ENCODE peak calls at places on chromosomes 16 and 17, in seven cellular contexts. C, A, K, Z, W, B and X are unnamed samples.
A peak's percentile ranks its signal among the peaks of the same experiment; 100 is the strongest.

GRCh38 chr16:3444032-3444388 is 530 bp downstream of the NAA60 start:
- DNase-seq in C (no peak), A (peak; percentile 39), K (peak; percentile 37), Z (no peak), W (peak; percentile 49), B (peak; percentile 78), X (peak; percentile 81)

GRCh38 chr16:47046726-47047602 is 73.5 kb upstream of the DNAJA2 start:
- DNase-seq in C (no peak), A (no peak), K (no peak), Z (peak; percentile 42), W (no peak), B (no peak), X (no peak)

GRCh38 chr16:77723108-77723514 is 797 bp downstream of the NUDT7 start:
- DNase-seq in C (no peak), A (no peak), K (peak; percentile 31), Z (no peak), W (no peak), B (peak; percentile 75), X (peak; percentile 90)

GRCh38 chr16:56847173-56847948 is 17.6 kb upstream of the SLC12A3 start:
- DNase-seq in C (no peak), A (no peak), K (no peak), Z (no peak), W (no peak), B (no peak), X (peak; percentile 37)

GRCh38 chr17:30113213-30113612 is 3.4 kb upstream of the NSRP1 start:
- DNase-seq in C (no peak), A (no peak), K (peak; percentile 62), Z (no peak), W (no peak), B (peak; percentile 23), X (peak; percentile 50)

GRCh38 chr17:30363715-30364202 is 15.0 kb upstream of the CPD start:
- DNase-seq in C (no peak), A (no peak), K (no peak), Z (peak; percentile 78), W (no peak), B (peak; percentile 49), X (peak; percentile 60)

GRCh38 chr17:30426292-30426691 is 47.6 kb downstream of the CPD start:
- DNase-seq in C (no peak), A (no peak), K (no peak), Z (no peak), W (no peak), B (no peak), X (peak; percentile 8)

GRCh38 chr16:53822936-53823529 is 119.1 kb downstream of the FTO start:
- DNase-seq in C (no peak), A (no peak), K (no peak), Z (no peak), W (no peak), B (peak; percentile 14), X (no peak)

GRCh38 chr16:85571813-85572619 is 41.1 kb upstream of the GSE1 start:
- DNase-seq in C (no peak), A (no peak), K (no peak), Z (no peak), W (no peak), B (no peak), X (no peak)

GRCh38 chr16:49592507-49593422 is 219.2 kb downstream of the C16orf78 start:
- DNase-seq in C (no peak), A (peak; percentile 12), K (no peak), Z (no peak), W (peak; percentile 63), B (peak; percentile 51), X (peak; percentile 13)

GRCh38 chr16:10266809-10267208 is 84.6 kb upstream of the GRIN2A start:
- DNase-seq in C (no peak), A (no peak), K (no peak), Z (peak; percentile 52), W (no peak), B (no peak), X (no peak)

GRCh38 chr16:86391987-86392386 is 118.3 kb upstream of the FOXF1 start:
- DNase-seq in C (no peak), A (no peak), K (no peak), Z (no peak), W (no peak), B (peak; percentile 73), X (peak; percentile 93)

GRCh38 chr17:80475949-80476876 is at the start of gene NPTX1:
- DNase-seq in C (no peak), A (no peak), K (no peak), Z (no peak), W (peak; percentile 67), B (no peak), X (no peak)

GRCh38 chr17:7016406-7016805 is 4.0 kb downstream of the RNASEK start:
- DNase-seq in C (no peak), A (no peak), K (no peak), Z (no peak), W (no peak), B (no peak), X (no peak)

GRCh38 chr17:74006366-74006765 is 197.1 kb upstream of the RPL38 start:
- DNase-seq in C (no peak), A (no peak), K (no peak), Z (no peak), W (no peak), B (no peak), X (no peak)

GRCh38 chr16:77551352-77551751 is 116.5 kb upstream of the ADAMTS18 start:
- DNase-seq in C (no peak), A (no peak), K (peak; percentile 50), Z (no peak), W (no peak), B (peak; percentile 60), X (no peak)

GRCh38 chr17:72338847-72339790 is 218.3 kb downstream of the SOX9 start:
- DNase-seq in C (no peak), A (peak; percentile 91), K (peak; percentile 90), Z (no peak), W (no peak), B (peak; percentile 92), X (peak; percentile 89)

GRCh38 chr17:66807182-66807581 is 27.7 kb upstream of the CACNG5 start:
- DNase-seq in C (no peak), A (no peak), K (no peak), Z (no peak), W (no peak), B (no peak), X (no peak)

GRCh38 chr17:10623786-10624338 is 33.2 kb downstream of the MYH3 start:
- DNase-seq in C (no peak), A (no peak), K (no peak), Z (no peak), W (no peak), B (no peak), X (no peak)

GRCh38 chr17:79125503-79125902 is 50.9 kb downstream of the ENGASE start:
- DNase-seq in C (no peak), A (no peak), K (no peak), Z (no peak), W (peak; percentile 39), B (no peak), X (no peak)

GRCh38 chr16:30893082-30893743 is 664 bp downstream of the BCL7C start:
- DNase-seq in C (no peak), A (no peak), K (no peak), Z (no peak), W (peak; percentile 49), B (no peak), X (no peak)

GRCh38 chr17:19940722-19941464 is 36.7 kb downstream of the AKAP10 start:
- DNase-seq in C (no peak), A (no peak), K (peak; percentile 39), Z (no peak), W (no peak), B (peak; percentile 74), X (peak; percentile 81)

GRCh38 chr17:40563371-40564052 is 1.8 kb downstream of the CCR7 start:
- DNase-seq in C (no peak), A (no peak), K (no peak), Z (no peak), W (no peak), B (no peak), X (no peak)

GRCh38 chr16:46848768-46849764 is 18.1 kb upstream of the C16orf87 start:
- DNase-seq in C (no peak), A (no peak), K (no peak), Z (no peak), W (peak; percentile 78), B (no peak), X (no peak)

GRCh38 chr16:56885446-56886162 is 20.6 kb downstream of the SLC12A3 start:
- DNase-seq in C (no peak), A (no peak), K (no peak), Z (no peak), W (no peak), B (no peak), X (no peak)

GRCh38 chr16:25734473-25735100 is 42.8 kb downstream of the HS3ST4 start:
- DNase-seq in C (no peak), A (no peak), K (no peak), Z (no peak), W (no peak), B (no peak), X (no peak)

GRCh38 chr16:85591381-85591780 is 21.7 kb upstream of the GSE1 start:
- DNase-seq in C (no peak), A (no peak), K (no peak), Z (no peak), W (no peak), B (no peak), X (no peak)

GRCh38 chr17:52170963-52171572 is 12.6 kb upstream of the CA10 start:
- DNase-seq in C (no peak), A (no peak), K (no peak), Z (no peak), W (peak; percentile 60), B (no peak), X (no peak)
- TF ChIP-seq CTCF in C (peak; percentile 38), A (peak; percentile 45), K (peak; percentile 58), Z (peak; percentile 49), W (peak; percentile 76), B (no peak), X (peak; percentile 16)

DNA sequence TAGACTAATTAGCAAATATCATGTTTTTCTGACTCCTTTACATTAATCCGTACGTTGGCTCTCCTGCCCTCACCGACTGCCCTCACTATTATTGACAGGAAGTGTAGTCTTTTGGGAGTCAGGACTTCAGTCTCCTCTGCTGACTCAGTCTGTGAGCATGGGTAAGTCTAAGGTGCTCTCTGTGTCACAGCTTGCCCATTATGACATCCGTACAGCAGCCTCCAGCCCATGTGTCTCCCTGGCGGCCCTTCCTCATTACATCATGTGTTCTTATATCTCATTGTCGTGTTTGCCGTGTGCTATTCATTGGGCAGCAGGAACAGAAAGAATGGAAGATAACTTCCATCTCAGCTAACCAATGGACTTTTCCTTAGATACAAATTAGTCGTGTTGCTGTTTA is 77.5 kb downstream of the MRTFB start:
- DNase-seq in C (no peak), A (no peak), K (no peak), Z (no peak), W (no peak), B (no peak), X (no peak)
- H3K4me3 ChIP-seq in C (no peak overlapping the region), A (no peak overlapping the region), K (no peak overlapping the region), Z (no peak overlapping the region), W (no peak overlapping the region), B (no peak overlapping the region), X (no peak overlapping the region)

DNA sequence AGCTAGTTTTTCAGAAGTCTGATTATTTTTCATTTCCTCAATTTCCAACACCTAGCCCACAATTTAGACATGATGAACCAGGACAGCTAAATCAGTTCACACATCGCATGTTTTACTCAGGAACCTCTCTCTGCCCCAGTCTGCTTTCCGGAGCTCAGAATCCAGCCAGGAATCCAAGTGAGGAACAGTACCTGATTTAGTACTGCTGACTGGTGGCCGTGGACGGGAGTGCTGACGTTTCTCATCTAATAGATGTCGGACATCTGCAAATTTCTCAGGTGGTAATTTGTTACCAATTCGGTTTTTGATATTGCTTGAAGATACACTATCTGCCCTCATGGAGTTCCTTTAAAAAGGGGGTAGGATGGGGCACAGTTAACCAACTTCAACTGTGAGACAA is 14.9 kb upstream of the ITGAE start:
- DNase-seq in C (no peak), A (no peak), K (no peak), Z (no peak), W (no peak), B (no peak), X (no peak)
- TF ChIP-seq CTCF in C (no peak), A (peak; percentile 34), K (peak; percentile 24), Z (no peak), W (no peak), B (no peak), X (no peak)

GRCh38 chr16:51542856-51543510 is 391.9 kb upstream of the SALL1 start:
- DNase-seq in C (no peak), A (no peak), K (no peak), Z (no peak), W (peak; percentile 68), B (peak; percentile 21), X (no peak)
- H3K4me3 ChIP-seq in C (no peak overlapping the region), A (no peak overlapping the region), K (no peak overlapping the region), Z (no peak overlapping the region), W (no peak overlapping the region), B (no peak overlapping the region), X (no peak overlapping the region)